ENCODE peak calls at places on chromosome 22, in five cellular contexts. D is omental fat pad; O is lower leg skin; I is nephron progenitor cell; C is CD4-positive, alpha-beta T cell. N is an unnamed sample.

GRCh38 chr22:46078241-46079092 is 71.9 kb upstream of the PPARA start:
- DNase-seq in D (no peak), O (peak), I (no peak), C (no peak), N (no peak)

GRCh38 chr22:27576815-27577564 is 224.6 kb downstream of the MN1 start:
- DNase-seq in D (no peak), O (no peak), I (no peak), C (no peak), N (no peak)

GRCh38 chr22:50574383-50574755 is 3.9 kb downstream of the CPT1B start:
- DNase-seq in D (no peak), O (no peak), I (no peak), C (no peak), N (no peak)

GRCh38 chr22:20996598-20997535 is 5.1 kb downstream of the THAP7 start:
- DNase-seq in D (no peak), O (no peak), I (no peak), C (no peak), N (no peak)

GRCh38 chr22:33971561-33971961 is 51.3 kb upstream of the LARGE1 start:
- DNase-seq in D (no peak), O (no peak), I (no peak), C (no peak), N (no peak)

GRCh38 chr22:37501176-37501609 is 15.0 kb upstream of the MFNG start:
- DNase-seq in D (no peak), O (no peak), I (no peak), C (no peak), N (no peak)

GRCh38 chr22:25281675-25282345 is 62.4 kb downstream of the CRYBB2 start:
- DNase-seq in D (no peak), O (no peak), I (peak), C (no peak), N (no peak)

GRCh38 chr22:44583854-44584253 is 85.8 kb upstream of the RTL6 start:
- DNase-seq in D (peak), O (peak), I (no peak), C (no peak), N (no peak)

GRCh38 chr22:45229181-45229580 is 11.5 kb downstream of the KIAA0930 start:
- DNase-seq in D (no peak), O (no peak), I (no peak), C (no peak), N (no peak)

GRCh38 chr22:24543068-24543675 is 11.8 kb downstream of the GUCD1 start:
- DNase-seq in D (no peak), O (no peak), I (no peak), C (no peak), N (no peak)

GRCh38 chr22:47213571-47214230 is 451.3 kb downstream of the TBC1D22A start:
- DNase-seq in D (no peak), O (peak), I (no peak), C (peak), N (peak)

GRCh38 chr22:44732661-44733060 is 19.7 kb upstream of the ARHGAP8 start:
- DNase-seq in D (no peak), O (no peak), I (no peak), C (no peak), N (no peak)

GRCh38 chr22:37180531-37181231 is 7.4 kb downstream of the C1QTNF6 start:
- DNase-seq in D (no peak), O (no peak), I (no peak), C (no peak), N (no peak)

GRCh38 chr22:49760630-49761571 is 66.8 kb downstream of the BRD1 start:
- DNase-seq in D (peak), O (peak), I (no peak), C (no peak), N (peak)

GRCh38 chr22:28019360-28019759 is 100.3 kb upstream of the PITPNB start:
- DNase-seq in D (peak), O (peak), I (no peak), C (no peak), N (no peak)

GRCh38 chr22:34255042-34255441 is 334.8 kb upstream of the LARGE1 start:
- DNase-seq in D (no peak), O (no peak), I (no peak), C (no peak), N (no peak)

GRCh38 chr22:21657361-21658118 is 8.3 kb upstream of the PPIL2 start:
- DNase-seq in D (no peak), O (peak), I (peak), C (peak), N (peak)

GRCh38 chr22:46036558-46037408 is 59.8 kb upstream of the WNT7B start:
- DNase-seq in D (peak), O (peak), I (no peak), C (peak), N (peak)

GRCh38 chr22:39080052-39080762 is 3.1 kb downstream of the APOBEC3G start:
- DNase-seq in D (no peak), O (no peak), I (no peak), C (no peak), N (no peak)

GRCh38 chr22:22818861-22819855 is 68.5 kb upstream of the IGLL5 start:
- DNase-seq in D (no peak), O (no peak), I (no peak), C (no peak), N (no peak)

GRCh38 chr22:40638261-40638660 is 1.7 kb upstream of the MRTFA start:
- DNase-seq in D (no peak), O (no peak), I (no peak), C (no peak), N (no peak)

GRCh38 chr22:38126928-38127668 is 16.6 kb upstream of the BAIAP2L2 start:
- DNase-seq in D (no peak), O (no peak), I (no peak), C (no peak), N (no peak)

GRCh38 chr22:26409705-26410376 is 19.2 kb upstream of the ASPHD2 start:
- DNase-seq in D (no peak), O (no peak), I (no peak), C (no peak), N (no peak)

GRCh38 chr22:46106279-46107022 is 43.9 kb upstream of the PPARA start:
- DNase-seq in D (no peak), O (no peak), I (no peak), C (no peak), N (no peak)

GRCh38 chr22:44129614-44129976 is 51.1 kb upstream of the PARVG start:
- DNase-seq in D (no peak), O (no peak), I (no peak), C (no peak), N (no peak)

GRCh38 chr22:35330258-35330861 is 30.7 kb downstream of the TOM1 start:
- DNase-seq in D (peak), O (peak), I (no peak), C (peak), N (no peak)

GRCh38 chr22:50056214-50056972 is 1.7 kb downstream of the TTLL8 start:
- DNase-seq in D (no peak), O (no peak), I (no peak), C (no peak), N (no peak)

GRCh38 chr22:39518996-39519680 is 1.2 kb upstream of the ATF4 start:
- DNase-seq in D (no peak), O (no peak), I (no peak), C (no peak), N (no peak)

DNA sequence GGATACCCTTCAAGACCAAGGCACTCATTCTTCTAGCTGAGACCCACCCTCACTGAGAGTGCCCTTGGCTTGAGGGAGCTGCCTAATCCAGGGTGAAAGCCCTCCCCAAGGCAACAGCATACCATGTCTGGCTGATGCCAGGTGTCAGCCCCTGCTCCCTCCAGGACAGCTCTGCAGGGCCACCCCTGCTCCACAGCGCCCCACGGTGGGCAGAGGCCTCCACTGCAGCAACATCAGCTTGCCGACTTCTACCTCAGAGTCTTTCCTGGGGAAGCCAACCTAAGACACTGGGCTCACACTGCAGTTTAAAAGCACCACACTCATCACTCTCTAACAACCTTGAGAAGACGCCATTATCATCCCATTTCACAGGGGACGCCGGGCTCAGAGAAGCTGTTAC is 29.0 kb downstream of the TTLL1 start:
- DNase-seq in D (no peak), O (no peak), I (peak), C (no peak), N (peak)
- TF ChIP-seq CTCF in D (no peak), O (no peak), I (peak), C (no peak), N (peak)

GRCh38 chr22:31161386-31161785 is 1.4 kb downstream of the RNF185 start:
- DNase-seq in D (no peak), O (no peak), I (no peak), C (no peak), N (no peak)

GRCh38 chr22:31160328-31160978 is 471 bp downstream of the RNF185 start:
- DNase-seq in D (no peak), O (no peak), I (peak), C (no peak), N (no peak)

GRCh38 chr22:31162015-31162765 is 2.2 kb downstream of the RNF185 start:
- DNase-seq in D (no peak), O (no peak), I (no peak), C (no peak), N (no peak)
- TF ChIP-seq CTCF in D (no peak), O (no peak), I (no peak), C (no peak), N (no peak)

GRCh38 chr22:17171016-17171312 is 11.9 kb upstream of the HDHD5 start:
- DNase-seq in D (no peak), O (no peak), I (no peak), C (no peak), N (no peak)
- TF ChIP-seq CTCF in D (no peak), O (no peak), I (no peak), C (no peak), N (no peak)

DNA sequence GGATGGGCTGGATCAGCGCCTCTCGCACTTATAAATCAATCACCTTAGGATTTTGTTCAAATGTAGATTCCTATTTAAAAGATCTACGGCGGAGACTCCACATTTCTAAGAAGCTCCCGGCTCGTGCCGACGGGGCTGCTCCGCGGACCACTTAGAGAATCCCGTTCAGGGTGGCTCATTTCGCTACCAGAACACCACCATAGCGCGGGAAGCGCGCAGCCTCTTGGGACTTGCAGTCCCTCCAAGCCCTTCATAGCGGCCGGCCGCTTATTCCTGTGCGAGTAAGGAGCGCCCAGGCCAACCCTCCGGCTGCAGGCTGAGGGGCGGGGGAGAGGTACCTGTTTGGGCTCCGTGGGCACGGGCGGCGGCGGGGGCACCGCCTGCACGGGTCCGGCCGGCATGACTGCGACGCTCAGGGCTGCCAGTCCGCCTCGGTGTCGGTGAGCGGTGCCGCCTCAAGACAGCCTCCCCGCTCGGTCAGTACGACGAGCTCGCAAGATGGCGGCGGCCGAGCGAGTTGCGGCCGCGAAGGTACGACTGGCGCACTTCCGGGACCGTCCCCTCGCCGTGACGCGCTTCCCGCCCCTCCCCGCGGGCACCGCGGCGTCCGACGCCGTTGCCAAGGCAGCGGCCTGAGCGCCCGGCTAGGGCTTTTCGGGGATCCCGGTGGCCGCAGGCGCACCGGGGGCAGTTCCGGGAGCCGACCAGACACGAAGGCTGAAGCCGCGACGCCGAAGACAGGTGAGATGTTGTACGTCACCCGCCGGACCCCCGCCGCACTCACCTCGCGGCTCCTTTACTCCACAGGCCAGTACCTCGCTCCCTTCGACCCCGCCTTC is at the start of the genes CCDC157 and SF3A1:
- DNase-seq in D (peak), O (peak), I (peak), C (peak), N (peak)
- TF ChIP-seq CTCF in D (no peak), O (no peak), I (no peak), C (no peak), N (no peak)

DNA sequence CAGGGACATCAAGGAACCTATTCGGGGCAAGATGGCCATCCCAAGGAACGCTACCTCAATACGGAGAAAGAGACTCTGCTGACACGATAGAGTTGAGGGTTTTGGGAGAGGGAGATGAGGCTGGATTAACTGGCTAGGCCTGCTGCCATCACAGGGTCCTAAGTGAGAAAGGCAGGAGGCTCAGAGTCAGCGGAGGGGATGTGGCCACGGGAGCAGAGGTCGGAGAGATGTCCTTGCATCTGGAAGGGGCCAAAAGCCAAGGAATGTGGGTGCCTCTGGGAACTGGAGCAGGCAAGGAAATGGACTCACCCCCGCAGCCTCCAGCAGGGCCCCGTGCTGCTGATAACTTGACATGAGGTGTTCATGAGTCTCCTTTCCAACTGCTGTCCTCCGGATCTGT is 31.0 kb upstream of the RFPL3 start:
- DNase-seq in D (no peak), O (peak), I (no peak), C (no peak), N (no peak)
- TF ChIP-seq CTCF in D (no peak), O (no peak), I (no peak), C (no peak), N (no peak)

DNA sequence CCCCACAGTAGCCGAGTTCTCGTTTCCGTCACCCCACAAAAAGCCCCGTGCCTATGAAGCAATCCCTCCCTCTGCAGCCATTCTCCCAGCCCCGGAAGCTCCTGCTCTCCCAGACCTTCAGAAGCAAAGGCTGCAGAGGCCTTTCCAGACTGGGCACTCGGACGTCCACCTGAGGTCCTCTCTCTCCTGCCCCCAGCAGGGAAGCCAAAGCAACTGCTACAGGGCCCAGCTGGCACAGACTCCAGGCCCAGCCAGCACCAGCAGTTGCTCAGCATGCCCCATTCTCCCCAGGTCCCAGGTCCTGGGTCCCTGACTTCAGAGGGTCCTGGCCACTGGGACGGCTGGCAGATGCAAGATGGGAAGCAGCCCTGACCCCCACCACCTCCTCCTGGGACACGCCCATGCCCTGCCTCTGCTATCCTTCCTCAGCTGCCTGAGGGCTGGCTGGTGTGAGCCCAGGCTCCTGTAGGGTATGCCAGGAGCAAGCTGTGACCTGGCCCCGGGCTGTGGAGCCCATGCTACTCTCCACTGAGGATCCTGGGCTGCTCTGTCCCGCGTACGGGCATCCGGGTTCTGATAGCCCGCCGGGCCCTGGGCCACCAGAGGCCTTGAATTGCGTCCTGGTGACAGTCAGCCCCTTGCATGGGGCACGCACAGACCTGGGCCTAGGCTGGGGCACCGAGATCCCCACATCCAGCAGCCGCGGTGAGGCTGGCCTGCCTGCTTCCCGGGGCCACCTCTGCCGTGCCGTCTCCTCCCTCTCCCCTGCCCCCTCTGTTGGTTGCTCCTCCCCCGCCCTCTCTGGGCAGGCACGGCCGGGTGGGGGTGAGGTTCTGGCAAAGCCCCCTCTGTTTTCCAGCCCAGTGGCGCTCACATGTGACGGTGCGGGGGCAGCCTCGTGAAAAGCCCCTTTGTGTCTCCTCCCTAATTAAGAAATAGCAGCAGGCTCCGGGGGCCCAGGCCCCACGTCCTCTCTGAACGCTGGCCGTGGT is 1310.3 kb downstream of the BRD1 start:
- DNase-seq in D (no peak), O (no peak), I (no peak), C (no peak), N (no peak)
- TF ChIP-seq CTCF in D (no peak), O (no peak), I (no peak), C (no peak), N (peak)

DNA sequence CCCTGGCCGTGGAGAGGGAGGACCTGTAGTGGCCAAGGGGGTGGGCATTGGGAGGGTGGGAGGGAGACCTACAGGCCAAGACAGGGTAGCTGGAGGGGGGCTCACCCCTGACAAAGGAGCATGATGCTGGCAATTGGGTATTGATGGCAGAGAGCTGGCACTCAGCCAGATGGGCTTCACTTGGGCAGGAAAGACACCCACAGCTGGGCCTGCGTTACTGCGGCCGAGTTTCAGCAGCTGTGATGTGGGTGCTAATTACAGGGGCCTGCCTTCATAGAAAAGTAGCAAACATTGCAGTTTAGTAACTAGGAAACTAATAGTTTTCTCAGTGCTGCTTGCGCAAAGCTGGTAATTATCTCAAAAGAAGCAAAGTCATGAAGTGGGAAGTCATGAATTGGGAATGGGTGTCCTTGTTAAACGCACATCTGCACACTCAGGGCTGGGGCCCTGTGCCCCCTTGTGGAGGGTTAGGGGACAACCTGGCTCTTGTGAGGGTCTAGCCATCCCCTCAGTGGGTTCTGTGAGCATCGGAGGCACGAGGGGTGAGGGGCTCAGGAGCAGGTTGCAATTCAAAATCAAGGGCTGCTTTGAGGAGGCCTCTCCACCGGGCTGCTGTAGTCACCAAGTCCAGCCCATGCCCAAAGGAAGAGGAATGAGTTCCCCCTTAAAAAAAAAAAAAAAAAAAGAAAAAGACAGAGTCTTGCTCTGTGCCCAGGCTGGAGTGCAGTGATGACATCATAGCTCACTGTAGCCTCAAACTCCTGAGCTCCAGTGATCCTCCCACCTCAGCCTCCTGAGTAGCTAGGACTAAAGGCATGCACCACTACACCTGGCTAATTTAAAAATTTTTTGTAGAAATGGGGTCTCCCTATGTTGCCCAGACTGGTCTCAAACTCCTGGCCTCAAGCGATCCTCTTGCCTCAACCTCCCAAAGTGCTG is 24.4 kb upstream of the TXNRD2 start:
- DNase-seq in D (no peak), O (no peak), I (peak), C (no peak), N (no peak)
- TF ChIP-seq CTCF in D (no peak), O (no peak), I (peak), C (no peak), N (peak)